ENCODE peak calls at places on chromosomes 2 and 18, in four cellular contexts. One of them, this sample, is unnamed.

GRCh38 chr2:27888790-27889189 is 1.4 kb downstream of the RBKS start:
- DNase-seq in right cardiac atrium: no peak
- DNase-seq in caudate nucleus: no peak
- DNase-seq in A549: no peak
- DNase-seq in this sample: no peak

GRCh38 chr18:13548944-13549878 is 177.1 kb downstream of the FAM210A start:
- DNase-seq in right cardiac atrium: no peak
- DNase-seq in caudate nucleus: no peak
- DNase-seq in A549: no peak
- DNase-seq in this sample: no peak

GRCh38 chr2:203535078-203535783 is at the start of gene RAPH1:
- DNase-seq in right cardiac atrium: peak
- DNase-seq in caudate nucleus: peak
- DNase-seq in A549: peak
- DNase-seq in this sample: peak

GRCh38 chr2:23692263-23692662 is 234.7 kb downstream of the ATAD2B start:
- DNase-seq in right cardiac atrium: no peak
- DNase-seq in caudate nucleus: no peak
- DNase-seq in A549: no peak
- DNase-seq in this sample: no peak

GRCh38 chr2:231187736-231188505 is 10.5 kb upstream of the ARMC9 start:
- DNase-seq in right cardiac atrium: peak
- DNase-seq in caudate nucleus: no peak
- DNase-seq in A549: no peak
- DNase-seq in this sample: no peak

GRCh38 chr18:2442726-2443275 is 128.5 kb downstream of the METTL4 start:
- DNase-seq in right cardiac atrium: no peak
- DNase-seq in caudate nucleus: no peak
- DNase-seq in A549: no peak
- DNase-seq in this sample: no peak

GRCh38 chr2:129849559-129850160 is 129.8 kb upstream of the RAB6C start:
- DNase-seq in right cardiac atrium: no peak
- DNase-seq in caudate nucleus: no peak
- DNase-seq in A549: peak
- DNase-seq in this sample: peak

GRCh38 chr2:206260427-206261012 is 13.9 kb upstream of the ZDBF2 start:
- DNase-seq in right cardiac atrium: no peak
- DNase-seq in caudate nucleus: no peak
- DNase-seq in A549: peak
- DNase-seq in this sample: peak

GRCh38 chr2:86648696-86649095 is 25.0 kb upstream of the RNF103 start:
- DNase-seq in right cardiac atrium: no peak
- DNase-seq in caudate nucleus: no peak
- DNase-seq in A549: no peak
- DNase-seq in this sample: no peak

GRCh38 chr2:146807568-146808168 is 1037.2 kb upstream of the ACVR2A start:
- DNase-seq in right cardiac atrium: peak
- DNase-seq in caudate nucleus: no peak
- DNase-seq in A549: no peak
- DNase-seq in this sample: no peak

GRCh38 chr2:165563468-165564225 is 94.1 kb downstream of the CSRNP3 start:
- DNase-seq in right cardiac atrium: no peak
- DNase-seq in caudate nucleus: no peak
- DNase-seq in A549: no peak
- DNase-seq in this sample: no peak

GRCh38 chr2:183740241-183740640 is 616.0 kb downstream of the NUP35 start:
- DNase-seq in right cardiac atrium: no peak
- DNase-seq in caudate nucleus: no peak
- DNase-seq in A549: no peak
- DNase-seq in this sample: no peak

GRCh38 chr2:64586883-64587481 is 62.9 kb downstream of the AFTPH start:
- DNase-seq in right cardiac atrium: no peak
- DNase-seq in caudate nucleus: no peak
- DNase-seq in A549: peak
- DNase-seq in this sample: no peak

GRCh38 chr2:151465771-151466170 is 56.1 kb downstream of the RIF1 start:
- DNase-seq in right cardiac atrium: no peak
- DNase-seq in caudate nucleus: no peak
- DNase-seq in A549: no peak
- DNase-seq in this sample: no peak

GRCh38 chr18:63730788-63731187 is 28.0 kb downstream of the SERPINB11 start:
- DNase-seq in right cardiac atrium: no peak
- DNase-seq in caudate nucleus: no peak
- DNase-seq in A549: no peak
- DNase-seq in this sample: peak

GRCh38 chr2:202841090-202841867 is 30.3 kb downstream of the ICA1L start:
- DNase-seq in right cardiac atrium: no peak
- DNase-seq in caudate nucleus: no peak
- DNase-seq in A549: no peak
- DNase-seq in this sample: no peak

GRCh38 chr2:67378555-67378954 is 18.6 kb upstream of the ETAA1 start:
- DNase-seq in right cardiac atrium: no peak
- DNase-seq in caudate nucleus: no peak
- DNase-seq in A549: no peak
- DNase-seq in this sample: no peak

GRCh38 chr2:196967126-196967525 is 40.6 kb upstream of the PGAP1 start:
- DNase-seq in right cardiac atrium: no peak
- DNase-seq in caudate nucleus: no peak
- DNase-seq in A549: no peak
- DNase-seq in this sample: peak

GRCh38 chr18:79064228-79064627 is 5.0 kb upstream of the ATP9B start:
- DNase-seq in right cardiac atrium: no peak
- DNase-seq in caudate nucleus: no peak
- DNase-seq in A549: no peak
- DNase-seq in this sample: no peak

GRCh38 chr2:133641497-133641896 is 73.2 kb upstream of the NCKAP5 start:
- DNase-seq in right cardiac atrium: peak
- DNase-seq in caudate nucleus: peak
- DNase-seq in A549: no peak
- DNase-seq in this sample: no peak

GRCh38 chr2:167333245-167333644 is 445.0 kb downstream of the XIRP2 start:
- DNase-seq in right cardiac atrium: no peak
- DNase-seq in caudate nucleus: no peak
- DNase-seq in A549: no peak
- DNase-seq in this sample: no peak

GRCh38 chr2:47357475-47357874 is 45.5 kb upstream of the MSH2 start:
- DNase-seq in right cardiac atrium: no peak
- DNase-seq in caudate nucleus: no peak
- DNase-seq in A549: no peak
- DNase-seq in this sample: no peak

GRCh38 chr18:9808530-9809241 is 77.1 kb upstream of the TXNDC2 start:
- DNase-seq in right cardiac atrium: no peak
- DNase-seq in caudate nucleus: no peak
- DNase-seq in A549: no peak
- DNase-seq in this sample: peak

GRCh38 chr2:215622836-215623235 is 187.0 kb upstream of the FN1 start:
- DNase-seq in right cardiac atrium: no peak
- DNase-seq in caudate nucleus: no peak
- DNase-seq in A549: no peak
- DNase-seq in this sample: no peak

GRCh38 chr2:147538088-147538487 is 306.7 kb upstream of the ACVR2A start:
- DNase-seq in right cardiac atrium: no peak
- DNase-seq in caudate nucleus: no peak
- DNase-seq in A549: no peak
- DNase-seq in this sample: no peak